ENCODE peak calls at places on chromosomes 16 and 17, in five cellular contexts. One of them, this sample, is unnamed.

GRCh38 chr17:80826955-80827645 is 164.5 kb upstream of the CHMP6 start:
- DNase-seq in CD8-positive, alpha-beta memory T cell: no peak
- DNase-seq in HFFc6: peak
- DNase-seq in NCI-H1092: no peak
- DNase-seq in CMK: no peak
- DNase-seq in this sample: no peak

GRCh38 chr16:19359556-19359955 is 58.1 kb upstream of the TMC5 start:
- DNase-seq in CD8-positive, alpha-beta memory T cell: no peak
- DNase-seq in HFFc6: no peak
- DNase-seq in NCI-H1092: no peak
- DNase-seq in CMK: no peak
- DNase-seq in this sample: no peak

GRCh38 chr17:75471207-75471606 is 14.8 kb downstream of the TMEM94 start:
- DNase-seq in CD8-positive, alpha-beta memory T cell: no peak
- DNase-seq in HFFc6: no peak
- DNase-seq in NCI-H1092: no peak
- DNase-seq in CMK: no peak
- DNase-seq in this sample: no peak

GRCh38 chr17:28862497-28862896 is 7.7 kb downstream of the ERAL1 start:
- DNase-seq in CD8-positive, alpha-beta memory T cell: no peak
- DNase-seq in HFFc6: no peak
- DNase-seq in NCI-H1092: no peak
- DNase-seq in CMK: no peak
- DNase-seq in this sample: no peak

GRCh38 chr16:88696441-88696840 is 9.8 kb downstream of the RNF166 start:
- DNase-seq in CD8-positive, alpha-beta memory T cell: no peak
- DNase-seq in HFFc6: no peak
- DNase-seq in NCI-H1092: no peak
- DNase-seq in CMK: no peak
- DNase-seq in this sample: no peak

GRCh38 chr17:34025179-34025551 is 229.9 kb upstream of the CCL2 start:
- DNase-seq in CD8-positive, alpha-beta memory T cell: no peak
- DNase-seq in HFFc6: no peak
- DNase-seq in NCI-H1092: no peak
- DNase-seq in CMK: no peak
- DNase-seq in this sample: no peak

GRCh38 chr17:47778184-47778635 is 43.4 kb downstream of the OSBPL7 start:
- DNase-seq in CD8-positive, alpha-beta memory T cell: no peak
- DNase-seq in HFFc6: no peak
- DNase-seq in NCI-H1092: no peak
- DNase-seq in CMK: no peak
- DNase-seq in this sample: no peak

GRCh38 chr17:48010193-48010592 is 27.4 kb downstream of the COPZ2 start:
- DNase-seq in CD8-positive, alpha-beta memory T cell: no peak
- DNase-seq in HFFc6: no peak
- DNase-seq in NCI-H1092: no peak
- DNase-seq in CMK: no peak
- DNase-seq in this sample: no peak

GRCh38 chr17:1367351-1367745 is 32.7 kb downstream of the YWHAE start:
- DNase-seq in CD8-positive, alpha-beta memory T cell: no peak
- DNase-seq in HFFc6: peak
- DNase-seq in NCI-H1092: no peak
- DNase-seq in CMK: no peak
- DNase-seq in this sample: no peak

GRCh38 chr16:25260416-25260815 is 2.8 kb upstream of the ZKSCAN2 start:
- DNase-seq in CD8-positive, alpha-beta memory T cell: no peak
- DNase-seq in HFFc6: no peak
- DNase-seq in NCI-H1092: no peak
- DNase-seq in CMK: no peak
- DNase-seq in this sample: no peak

GRCh38 chr17:21304091-21304490 is 19.6 kb downstream of the MAP2K3 start:
- DNase-seq in CD8-positive, alpha-beta memory T cell: peak
- DNase-seq in HFFc6: no peak
- DNase-seq in NCI-H1092: no peak
- DNase-seq in CMK: no peak
- DNase-seq in this sample: no peak

GRCh38 chr17:73064084-73064938 is 28.2 kb downstream of the SLC39A11 start:
- DNase-seq in CD8-positive, alpha-beta memory T cell: no peak
- DNase-seq in HFFc6: no peak
- DNase-seq in NCI-H1092: no peak
- DNase-seq in CMK: no peak
- DNase-seq in this sample: no peak

GRCh38 chr16:10497132-10498088 is 83.0 kb downstream of the EMP2 start:
- DNase-seq in CD8-positive, alpha-beta memory T cell: no peak
- DNase-seq in HFFc6: no peak
- DNase-seq in NCI-H1092: no peak
- DNase-seq in CMK: no peak
- DNase-seq in this sample: no peak

GRCh38 chr17:78133179-78133951 is 2.8 kb downstream of the TMC8 start:
- DNase-seq in CD8-positive, alpha-beta memory T cell: no peak
- DNase-seq in HFFc6: no peak
- DNase-seq in NCI-H1092: no peak
- DNase-seq in CMK: no peak
- DNase-seq in this sample: no peak

GRCh38 chr16:27906883-27907282 is 156.6 kb downstream of the GSG1L start:
- DNase-seq in CD8-positive, alpha-beta memory T cell: no peak
- DNase-seq in HFFc6: no peak
- DNase-seq in NCI-H1092: no peak
- DNase-seq in CMK: no peak
- DNase-seq in this sample: no peak

GRCh38 chr17:82324566-82325285 is 7.3 kb upstream of the CD7 start:
- DNase-seq in CD8-positive, alpha-beta memory T cell: no peak
- DNase-seq in HFFc6: no peak
- DNase-seq in NCI-H1092: no peak
- DNase-seq in CMK: no peak
- DNase-seq in this sample: peak

GRCh38 chr16:84970447-84971127 is 40.7 kb downstream of the ZDHHC7 start:
- DNase-seq in CD8-positive, alpha-beta memory T cell: peak
- DNase-seq in HFFc6: peak
- DNase-seq in NCI-H1092: peak
- DNase-seq in CMK: peak
- DNase-seq in this sample: peak

GRCh38 chr17:80501739-80502577 is 25.6 kb upstream of the NPTX1 start:
- DNase-seq in CD8-positive, alpha-beta memory T cell: no peak
- DNase-seq in HFFc6: peak
- DNase-seq in NCI-H1092: no peak
- DNase-seq in CMK: no peak
- DNase-seq in this sample: no peak

GRCh38 chr16:5066511-5066910 is 755 bp upstream of the C16orf89 start:
- DNase-seq in CD8-positive, alpha-beta memory T cell: no peak
- DNase-seq in HFFc6: no peak
- DNase-seq in NCI-H1092: no peak
- DNase-seq in CMK: no peak
- DNase-seq in this sample: no peak

GRCh38 chr17:56725144-56725543 is 108.6 kb downstream of the C17orf67 start:
- DNase-seq in CD8-positive, alpha-beta memory T cell: no peak
- DNase-seq in HFFc6: no peak
- DNase-seq in NCI-H1092: no peak
- DNase-seq in CMK: no peak
- DNase-seq in this sample: no peak

GRCh38 chr17:19343256-19343630 is 19.3 kb downstream of the B9D1 start:
- DNase-seq in CD8-positive, alpha-beta memory T cell: no peak
- DNase-seq in HFFc6: no peak
- DNase-seq in NCI-H1092: no peak
- DNase-seq in CMK: no peak
- DNase-seq in this sample: no peak

GRCh38 chr17:20156196-20157077 is 147.3 kb downstream of the SPECC1 start:
- DNase-seq in CD8-positive, alpha-beta memory T cell: no peak
- DNase-seq in HFFc6: no peak
- DNase-seq in NCI-H1092: no peak
- DNase-seq in CMK: peak
- DNase-seq in this sample: peak

GRCh38 chr16:4832698-4833343 is 14.3 kb downstream of the GLYR1 start:
- DNase-seq in CD8-positive, alpha-beta memory T cell: no peak
- DNase-seq in HFFc6: no peak
- DNase-seq in NCI-H1092: no peak
- DNase-seq in CMK: no peak
- DNase-seq in this sample: no peak

GRCh38 chr17:36153887-36154576 is 22.4 kb downstream of the TBC1D3B start:
- DNase-seq in CD8-positive, alpha-beta memory T cell: no peak
- DNase-seq in HFFc6: no peak
- DNase-seq in NCI-H1092: no peak
- DNase-seq in CMK: no peak
- DNase-seq in this sample: no peak

GRCh38 chr17:8048736-8049135 is 9.9 kb downstream of the ALOX15B start:
- DNase-seq in CD8-positive, alpha-beta memory T cell: no peak
- DNase-seq in HFFc6: no peak
- DNase-seq in NCI-H1092: no peak
- DNase-seq in CMK: no peak
- DNase-seq in this sample: no peak